ENCODE peak calls at places on chromosomes 11 and 22, in ten cellular contexts. F is activated effector memory CD4-positive, alpha-beta T cell treated with anti-CD3 and anti-CD28 coated beads, Interleukin-2, amount 50 U/mL, for 16 hours; H is lower lobe of right lung; U is activated T-cell treated with anti-CD3 and anti-CD28 coated beads, Interleukin-2, amount 50 U/mL, for 1 hour; Z is progenitor cell of endocrine pancreas; M is hypothalamus; Q is cardiac muscle cell; I is fibroblast of mammary gland; T is HTR-8/SVneo; J is stimulated activated naive CD4-positive, alpha-beta T cell. D is an unnamed sample.

GRCh38 chr22:32632650-32633049 is 158.0 kb downstream of the FBXO7 start:
- DNase-seq in F (no peak), H (no peak), U (no peak), Z (no peak), M (no peak), Q (no peak), I (no peak), T (no peak), J (no peak), D (no peak)

GRCh38 chr22:23903328-23903971 is 9.3 kb downstream of the MIF start:
- DNase-seq in F (no peak), H (no peak), U (no peak), Z (no peak), M (no peak), Q (no peak), I (peak; percentile 21), T (no peak), J (no peak), D (no peak)

GRCh38 chr11:115980747-115981475 is 476.7 kb upstream of the CADM1 start:
- DNase-seq in F (no peak), H (no peak), U (no peak), Z (no peak), M (no peak), Q (no peak), I (no peak), T (no peak), J (no peak), D (no peak)

GRCh38 chr11:79102821-79103220 is 338.0 kb downstream of the TENM4 start:
- DNase-seq in F (no peak), H (no peak), U (no peak), Z (no peak), M (no peak), Q (no peak), I (no peak), T (no peak), J (no peak), D (no peak)

GRCh38 chr11:125168875-125169537 is 4.5 kb downstream of the PKNOX2 start:
- DNase-seq in F (no peak), H (no peak), U (no peak), Z (no peak), M (no peak), Q (no peak), I (no peak), T (no peak), J (no peak), D (no peak)

GRCh38 chr11:31445621-31446020 is 63.8 kb downstream of the IMMP1L start:
- DNase-seq in F (no peak), H (no peak), U (no peak), Z (no peak), M (no peak), Q (no peak), I (no peak), T (no peak), J (no peak), D (no peak)

GRCh38 chr11:70440206-70440605 is 41.9 kb downstream of the CTTN start:
- DNase-seq in F (no peak), H (no peak), U (no peak), Z (no peak), M (no peak), Q (no peak), I (no peak), T (no peak), J (no peak), D (no peak)

GRCh38 chr11:45556851-45557707 is 108.3 kb downstream of the CHST1 start:
- DNase-seq in F (no peak), H (no peak), U (no peak), Z (no peak), M (no peak), Q (no peak), I (peak; percentile 96), T (no peak), J (no peak), D (peak; percentile 47)

GRCh38 chr22:17149073-17149815 is 9.8 kb downstream of the HDHD5 start:
- DNase-seq in F (peak; percentile 14), H (peak; percentile 13), U (no peak), Z (no peak), M (no peak), Q (no peak), I (no peak), T (no peak), J (no peak), D (peak; percentile 17)

GRCh38 chr22:25700996-25701815 is 40.8 kb upstream of the MYO18B start:
- DNase-seq in F (no peak), H (no peak), U (no peak), Z (no peak), M (no peak), Q (peak; percentile 76), I (peak; percentile 74), T (no peak), J (no peak), D (peak; percentile 99)

GRCh38 chr22:48498526-48499331 is 1328.9 kb downstream of the BRD1 start:
- DNase-seq in F (no peak), H (peak; percentile 28), U (no peak), Z (no peak), M (no peak), Q (no peak), I (no peak), T (no peak), J (no peak), D (no peak)

GRCh38 chr11:115151010-115151409 is 353.2 kb downstream of the CADM1 start:
- DNase-seq in F (peak; percentile 8), H (no peak), U (no peak), Z (no peak), M (no peak), Q (no peak), I (no peak), T (no peak), J (no peak), D (no peak)

GRCh38 chr22:19687561-19688300 is 26.6 kb upstream of the SEPTIN5 start:
- DNase-seq in F (peak; percentile 46), H (peak; percentile 73), U (no peak), Z (no peak), M (no peak), Q (no peak), I (no peak), T (no peak), J (no peak), D (no peak)